ENCODE peak calls at places on chromosomes 2 and 18, in four cellular contexts. B is sigmoid colon, F is transverse colon, X is upper lobe of left lung. J is an unnamed sample.

GRCh38 chr2:96325038-96325883 is at the start of gene ITPRIPL1:
- DNase-seq in F (peak), X (no peak), B (peak), J (peak)

GRCh38 chr2:122856696-122857095 is 1101.2 kb downstream of the TSN start:
- DNase-seq in F (no peak), B (no peak), X (no peak), J (no peak)

GRCh38 chr2:86372133-86372532 is 34.7 kb upstream of the REEP1 start:
- DNase-seq in B (no peak), X (no peak), F (no peak), J (no peak)

GRCh38 chr2:241702155-241702404 is 241 bp downstream of the ING5 start:
- DNase-seq in B (no peak), X (no peak), F (no peak), J (no peak)

GRCh38 chr2:112304298-112304941 is 29.0 kb downstream of the ZC3H6 start:
- DNase-seq in X (no peak), F (no peak), B (no peak), J (no peak)

GRCh38 chr2:115542331-115542730 is 1099.9 kb downstream of the DPP10 start:
- DNase-seq in B (no peak), X (no peak), F (no peak), J (no peak)

GRCh38 chr2:216491757-216492635 is 6.6 kb upstream of the RPL37A start:
- DNase-seq in F (no peak), B (no peak), X (no peak), J (no peak)

GRCh38 chr2:74080346-74080745 is 67.4 kb downstream of the BOLA3 start:
- DNase-seq in B (no peak), X (no peak), F (no peak), J (no peak)

GRCh38 chr2:215900203-215900611 is 113.1 kb downstream of the MREG start:
- DNase-seq in X (peak), F (no peak), B (no peak), J (no peak)

GRCh38 chr2:30346475-30347169 is 100.4 kb upstream of the LCLAT1 start:
- DNase-seq in B (peak), F (peak), X (peak), J (no peak)

GRCh38 chr2:17830053-17831034 is 14.1 kb downstream of the MSGN1 start:
- DNase-seq in B (no peak), X (peak), F (peak), J (peak)

GRCh38 chr2:230850358-230850658 is 14.4 kb upstream of the ITM2C start:
- DNase-seq in X (no peak), F (no peak), B (no peak), J (no peak)

GRCh38 chr18:60978338-60978737 is 354.9 kb upstream of the CDH20 start:
- DNase-seq in F (no peak), B (no peak), X (no peak), J (no peak)

GRCh38 chr2:12931211-12931844 is 214.6 kb downstream of the TRIB2 start:
- DNase-seq in B (no peak), X (no peak), F (no peak), J (no peak)

GRCh38 chr18:9722691-9723090 is 14.6 kb downstream of the RAB31 start:
- DNase-seq in F (peak), X (peak), B (no peak), J (no peak)

GRCh38 chr2:211157856-211158463 is 601.6 kb downstream of the CPS1 start:
- DNase-seq in B (peak), X (peak), F (peak), J (peak)

GRCh38 chr18:58796205-58796604 is 68.5 kb upstream of the ZNF532 start:
- DNase-seq in X (no peak), F (no peak), B (no peak), J (no peak)

GRCh38 chr2:81839780-81840179 is 1535.2 kb upstream of the LRRTM1 start:
- DNase-seq in X (no peak), B (no peak), F (no peak), J (no peak)

GRCh38 chr2:146455325-146455724 is 1389.5 kb upstream of the ACVR2A start:
- DNase-seq in F (no peak), B (no peak), X (no peak), J (no peak)

GRCh38 chr18:10072659-10073309 is 159.0 kb downstream of the VAPA start:
- DNase-seq in B (no peak), X (no peak), F (no peak), J (no peak)

GRCh38 chr18:31176531-31176930 is 13.9 kb upstream of the DSC1 start:
- DNase-seq in X (no peak), B (no peak), F (no peak), J (no peak)

GRCh38 chr2:71643674-71644357 is 190.5 kb downstream of the DYSF start:
- DNase-seq in X (no peak), F (no peak), B (no peak), J (no peak)

GRCh38 chr2:239268082-239268481 is 132.7 kb downstream of the HDAC4 start:
- DNase-seq in X (peak), F (peak), B (peak), J (peak)

GRCh38 chr18:32326450-32327309 is 136.8 kb downstream of the MEP1B start:
- DNase-seq in B (no peak), X (no peak), F (no peak), J (no peak)

GRCh38 chr2:188811522-188811921 is 162.7 kb upstream of the COL3A1 start:
- DNase-seq in B (no peak), X (no peak), F (no peak), J (no peak)

GRCh38 chr2:8616084-8616419 is 65.8 kb upstream of the ID2 start:
- DNase-seq in F (no peak), B (peak), X (no peak), J (no peak)

GRCh38 chr2:230250231-230250630 is 24.7 kb downstream of the SP140 start:
- DNase-seq in X (no peak), F (no peak), B (no peak), J (no peak)

GRCh38 chr18:49185636-49186035 is 234.9 kb upstream of the SMAD7 start:
- DNase-seq in B (no peak), X (no peak), F (no peak), J (no peak)

GRCh38 chr2:151553-152328 is 105.4 kb upstream of the FAM110C start:
- DNase-seq in F (no peak), X (no peak), B (no peak), J (no peak)

GRCh38 chr2:148644885-148645134 is 259 bp downstream of the EPC2 start:
- DNase-seq in F (no peak), B (no peak), X (no peak), J (no peak)

GRCh38 chr2:160371251-160372009 is 122.2 kb downstream of the RBMS1 start:
- DNase-seq in X (peak), F (no peak), B (no peak), J (no peak)

GRCh38 chr2:186841940-186842339 is 7.0 kb downstream of the ZSWIM2 start:
- DNase-seq in F (no peak), X (no peak), B (no peak), J (no peak)

GRCh38 chr2:233418761-233419625 is 64.7 kb downstream of the DGKD start:
- DNase-seq in B (peak), X (peak), F (no peak), J (peak)

GRCh38 chr2:177753682-177754475 is 318.7 kb downstream of the PDE11A start:
- DNase-seq in X (peak), F (peak), B (peak), J (no peak)

GRCh38 chr18:70454705-70455322 is 166.0 kb downstream of the SOCS6 start:
- DNase-seq in X (no peak), F (no peak), B (no peak), J (no peak)

GRCh38 chr2:216696751-216697560 is 1.6 kb upstream of the IGFBP5 start:
- DNase-seq in B (no peak), X (no peak), F (no peak), J (no peak)

GRCh38 chr2:29114841-29115609 is at the start of gene CLIP4:
- DNase-seq in B (peak), F (peak), X (peak), J (peak)

DNA sequence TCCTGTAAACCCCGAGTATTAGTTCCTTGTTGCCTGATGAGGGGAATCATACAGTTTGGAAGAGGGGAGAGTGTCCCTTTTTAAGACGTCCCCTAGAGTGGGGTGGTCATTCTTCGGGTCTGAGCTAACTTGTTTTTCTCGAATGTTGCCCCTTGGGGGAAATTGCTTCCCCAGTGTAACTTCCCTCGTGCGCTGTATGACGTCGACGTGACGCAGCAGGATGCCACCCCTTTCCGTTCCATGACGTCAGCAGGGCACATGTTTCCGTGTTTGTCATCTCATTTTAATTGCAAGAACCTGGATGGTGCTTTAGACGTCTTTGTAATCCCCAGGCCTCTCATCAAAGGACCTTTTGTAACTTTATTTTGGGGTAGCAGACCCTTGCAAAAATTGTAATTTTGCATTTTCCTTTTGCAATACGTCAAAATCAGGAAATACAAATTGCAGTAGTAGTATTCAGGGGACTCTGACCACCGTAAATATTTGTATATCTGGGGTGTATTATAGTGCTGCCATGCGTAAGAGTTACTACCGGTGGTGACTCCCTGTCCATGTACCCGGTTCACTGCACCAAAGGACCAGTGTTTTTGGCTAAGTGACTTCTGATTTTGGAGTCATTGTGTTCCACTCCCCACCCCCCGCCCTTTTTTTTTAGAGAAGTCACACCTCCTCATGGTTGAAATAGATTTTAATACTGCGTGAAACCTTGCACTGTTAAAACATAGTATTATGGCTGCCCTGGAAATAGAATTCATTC is 712 bp downstream of the BABAM2 start:
- DNase-seq in F (peak), B (peak), X (peak), J (peak)
- TF ChIP-seq POLR2AphosphoS5 in F (peak), B (peak), X (peak), J (peak)

GRCh38 chr2:6764968-6765723 is 100.6 kb downstream of the CMPK2 start:
- DNase-seq in X (peak), F (no peak), B (no peak), J (no peak)
- H3K27ac ChIP-seq in X (no peak), F (no peak), B (no peak), J (no peak)

GRCh38 chr18:62741118-62741566 is 25.8 kb downstream of the PHLPP1 start:
- DNase-seq in B (peak), F (peak), X (no peak), J (no peak)
- TF ChIP-seq POLR2AphosphoS5 in B (peak), F (peak), X (no peak), J (no peak)

GRCh38 chr2:203744091-203744490 is 37.7 kb downstream of the CD28 start:
- DNase-seq in B (no peak), X (no peak), F (no peak), J (no peak)
- H3K27ac ChIP-seq in B (no peak), X (no peak), F (no peak), J (no peak)

GRCh38 chr2:70463997-70464396 is 89.6 kb downstream of the TGFA start:
- DNase-seq in X (no peak), B (no peak), F (no peak), J (no peak)

GRCh38 chr2:70460333-70460732 is 93.3 kb downstream of the TGFA start:
- DNase-seq in F (no peak), X (no peak), B (no peak), J (no peak)

GRCh38 chr2:70461414-70461813 is 92.2 kb downstream of the TGFA start:
- DNase-seq in X (no peak), B (no peak), F (no peak), J (no peak)

GRCh38 chr2:70461981-70462876 is 91.4 kb downstream of the TGFA start:
- DNase-seq in F (no peak), B (no peak), X (no peak), J (no peak)

GRCh38 chr2:70463581-70463980 is 90.0 kb downstream of the TGFA start:
- DNase-seq in X (no peak), F (no peak), B (no peak), J (no peak)
- TF ChIP-seq POLR2AphosphoS5 in X (no peak), F (no peak), B (no peak), J (no peak)

DNA sequence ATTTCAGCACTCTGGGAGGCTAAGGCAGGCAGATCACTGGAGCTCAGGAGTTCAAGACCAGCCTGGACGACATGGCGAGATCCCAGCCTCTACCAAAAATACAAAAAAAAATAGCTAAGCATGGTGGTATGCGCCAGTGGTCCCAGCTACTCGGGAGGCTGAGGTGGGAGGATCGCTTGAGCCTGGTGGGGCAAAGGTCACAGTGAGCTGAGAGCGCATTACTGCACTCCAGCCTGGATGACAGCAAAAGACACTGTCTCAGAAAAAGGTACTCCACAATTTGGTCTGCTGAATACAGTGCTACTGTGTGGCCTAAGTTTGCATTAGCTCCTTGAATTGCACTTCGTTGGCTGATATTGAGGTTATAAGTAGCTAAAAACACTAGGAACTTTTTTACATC is 97.9 kb downstream of the FEZ2 start:
- DNase-seq in B (no peak), X (no peak), F (no peak), J (no peak)
- H3K27ac ChIP-seq in B (no peak), X (no peak), F (no peak), J (no peak)